ENCODE peak calls at places on chromosomes 6 and 20, in five cellular contexts. S is left lung; D is A673; W is CD8-positive, alpha-beta T cell; C is cardiac muscle cell. L is an unnamed sample.
A peak's percentile ranks its signal among the peaks of the same experiment; 100 is the strongest.

GRCh38 chr6:118889163-118889562 is 4.8 kb upstream of the ASF1A start:
- DNase-seq in S (no peak), D (no peak), C (no peak), W (no peak), L (no peak)

GRCh38 chr20:6055161-6055783 is 1.4 kb upstream of the LRRN4 start:
- DNase-seq in C (peak; percentile 85), S (no peak), D (no peak), W (no peak), L (no peak)

GRCh38 chr6:16335176-16335575 is 96.8 kb downstream of the GMPR start:
- DNase-seq in D (no peak), W (no peak), S (no peak), C (no peak), L (no peak)

GRCh38 chr6:6875818-6876470 is 231.8 kb upstream of the RREB1 start:
- DNase-seq in W (no peak), D (peak; percentile 40), S (no peak), C (no peak), L (no peak)

GRCh38 chr6:159832941-159833340 is 32.9 kb downstream of the PNLDC1 start:
- DNase-seq in W (no peak), C (no peak), D (no peak), S (no peak), L (peak; percentile 3)

GRCh38 chr6:160667854-160668481 is 3.9 kb upstream of the LPA start:
- DNase-seq in C (peak; percentile 2), S (no peak), D (peak; percentile 18), W (no peak), L (no peak)

GRCh38 chr20:16975682-16976081 is 227.5 kb downstream of the OTOR start:
- DNase-seq in W (no peak), C (no peak), D (no peak), S (peak; percentile 60), L (no peak)

GRCh38 chr6:110544472-110544871 is 68.1 kb upstream of the SLC22A16 start:
- DNase-seq in C (no peak), S (no peak), W (no peak), D (no peak), L (no peak)

GRCh38 chr6:41878246-41878645 is 16.9 kb downstream of the USP49 start:
- DNase-seq in D (no peak), S (no peak), W (no peak), C (no peak), L (no peak)

GRCh38 chr20:35404614-35405259 is 7.0 kb downstream of the UQCC1 start:
- DNase-seq in D (no peak), C (no peak), S (no peak), W (no peak), L (no peak)

GRCh38 chr20:44019638-44020335 is 105.1 kb downstream of the TOX2 start:
- DNase-seq in S (no peak), W (peak; percentile 59), D (no peak), C (no peak), L (no peak)

GRCh38 chr6:118488631-118489030 is 59.5 kb upstream of the PLN start:
- DNase-seq in C (no peak), S (no peak), D (no peak), W (no peak), L (no peak)

GRCh38 chr6:43286995-43287716 is 10.9 kb upstream of the SLC22A7 start:
- DNase-seq in W (no peak), C (peak; percentile 56), D (no peak), S (no peak), L (no peak)

GRCh38 chr6:118551063-118551672 is 3.1 kb downstream of the PLN start:
- DNase-seq in S (no peak), W (no peak), C (peak; percentile 64), D (peak; percentile 67), L (no peak)

GRCh38 chr6:6918216-6918983 is 189.4 kb upstream of the RREB1 start:
- DNase-seq in W (no peak), D (peak; percentile 40), C (no peak), S (no peak), L (no peak)

GRCh38 chr20:58150772-58151171 is 77.7 kb downstream of the ANKRD60 start:
- DNase-seq in D (no peak), W (no peak), C (peak; percentile 8), S (no peak), L (no peak)

GRCh38 chr6:45611502-45611901 is 233.8 kb upstream of the SUPT3H start:
- DNase-seq in S (no peak), C (no peak), W (no peak), D (no peak), L (no peak)

GRCh38 chr6:74690365-74690764 is 515.5 kb downstream of the COL12A1 start:
- DNase-seq in D (no peak), S (no peak), W (no peak), C (no peak), L (no peak)

GRCh38 chr6:25560851-25561250 is 91.2 kb upstream of the SCGN start:
- DNase-seq in W (no peak), C (no peak), D (no peak), S (no peak), L (no peak)

GRCh38 chr20:44537993-44538392 is 16.1 kb upstream of the SERINC3 start:
- DNase-seq in C (no peak), D (no peak), S (no peak), W (no peak), L (no peak)

GRCh38 chr20:7094438-7094997 is 327.0 kb downstream of the BMP2 start:
- DNase-seq in C (peak; percentile 73), W (no peak), D (peak; percentile 65), S (no peak), L (no peak)

GRCh38 chr20:49674383-49675352 is 39.0 kb downstream of the B4GALT5 start:
- DNase-seq in W (no peak), S (no peak), D (no peak), C (no peak), L (no peak)

GRCh38 chr20:33810885-33811762 is at the start of gene CHMP4B:
- DNase-seq in W (peak; percentile 99), C (peak; percentile 100), S (peak; percentile 99), D (peak; percentile 99), L (peak; percentile 100)

GRCh38 chr6:252775-253526 is 39.3 kb upstream of the DUSP22 start:
- DNase-seq in C (no peak), S (no peak), D (no peak), W (no peak), L (no peak)

GRCh38 chr6:108559097-108559883 is 1.4 kb upstream of the FOXO3 start:
- DNase-seq in D (peak; percentile 91), W (peak; percentile 90), C (peak; percentile 90), S (peak; percentile 99), L (peak; percentile 94)

GRCh38 chr20:58647814-58648501 is 3.1 kb upstream of the STX16 start:
- DNase-seq in D (no peak), S (no peak), W (no peak), C (no peak), L (no peak)

GRCh38 chr6:15615837-15616236 is 47.0 kb downstream of the DTNBP1 start:
- DNase-seq in C (no peak), W (no peak), S (no peak), D (no peak), L (no peak)

GRCh38 chr6:16674666-16675392 is 86.4 kb downstream of the ATXN1 start:
- DNase-seq in S (no peak), W (no peak), C (no peak), D (no peak), L (no peak)

GRCh38 chr20:39042279-39043150 is 80.4 kb downstream of the DHX35 start:
- DNase-seq in W (no peak), D (no peak), S (no peak), C (no peak), L (no peak)

GRCh38 chr20:47501117-47501482 is 587 bp upstream of the NCOA3 start:
- DNase-seq in W (no peak), C (no peak), S (no peak), D (no peak), L (no peak)

GRCh38 chr6:135535989-135536414 is 38.5 kb upstream of the AHI1 start:
- DNase-seq in D (peak; percentile 53), W (no peak), S (no peak), C (peak; percentile 53), L (no peak)

GRCh38 chr6:2890981-2891767 is 11.9 kb downstream of the SERPINB9 start:
- DNase-seq in C (no peak), S (no peak), W (no peak), D (no peak), L (no peak)

GRCh38 chr6:156774872-156775405 is 2.2 kb upstream of the ARID1B start:
- DNase-seq in W (no peak), D (peak; percentile 37), C (no peak), S (no peak), L (no peak)

GRCh38 chr6:43645613-43645964 is 753 bp downstream of the RSPH9 start:
- DNase-seq in D (no peak), W (no peak), S (no peak), C (no peak), L (no peak)

GRCh38 chr20:64115171-64115911 is 8.0 kb upstream of the NPBWR2 start:
- DNase-seq in W (peak; percentile 32), D (no peak), S (peak; percentile 53), C (no peak), L (no peak)

GRCh38 chr20:4455996-4456395 is 265.7 kb upstream of the PRND start:
- DNase-seq in W (no peak), S (no peak), C (no peak), D (no peak), L (no peak)

GRCh38 chr20:25030649-25031026 is 27.3 kb downstream of the ACSS1 start:
- DNase-seq in C (no peak), S (peak; percentile 45), D (no peak), W (no peak), L (no peak)

GRCh38 chr6:22306741-22307466 is 10.1 kb upstream of the PRL start:
- DNase-seq in W (no peak), S (no peak), C (no peak), D (no peak), L (no peak)

GRCh38 chr6:148892247-148892646 is 145.4 kb downstream of the UST start:
- DNase-seq in W (no peak), C (no peak), D (no peak), S (no peak), L (no peak)
- TF ChIP-seq CTCF in W (no peak), C (no peak), D (no peak), S (no peak), L (no peak)

GRCh38 chr6:154298297-154298696 is 58.3 kb downstream of the IPCEF1 start:
- DNase-seq in S (no peak), D (peak; percentile 27), C (no peak), W (no peak), L (no peak)
- H3K27ac ChIP-seq in S (peak overlapping the region; percentile 31), D (no peak overlapping the region), C (peak overlapping the region; percentile 89), W (no peak overlapping the region), L (no peak overlapping the region)

GRCh38 chr20:63028461-63028921 is 21.7 kb upstream of the BHLHE23 start:
- DNase-seq in C (no peak), D (no peak), S (peak; percentile 62), W (no peak), L (no peak)
- TF ChIP-seq CTCF in C (no peak), D (no peak), S (no peak), W (no peak), L (no peak)

DNA sequence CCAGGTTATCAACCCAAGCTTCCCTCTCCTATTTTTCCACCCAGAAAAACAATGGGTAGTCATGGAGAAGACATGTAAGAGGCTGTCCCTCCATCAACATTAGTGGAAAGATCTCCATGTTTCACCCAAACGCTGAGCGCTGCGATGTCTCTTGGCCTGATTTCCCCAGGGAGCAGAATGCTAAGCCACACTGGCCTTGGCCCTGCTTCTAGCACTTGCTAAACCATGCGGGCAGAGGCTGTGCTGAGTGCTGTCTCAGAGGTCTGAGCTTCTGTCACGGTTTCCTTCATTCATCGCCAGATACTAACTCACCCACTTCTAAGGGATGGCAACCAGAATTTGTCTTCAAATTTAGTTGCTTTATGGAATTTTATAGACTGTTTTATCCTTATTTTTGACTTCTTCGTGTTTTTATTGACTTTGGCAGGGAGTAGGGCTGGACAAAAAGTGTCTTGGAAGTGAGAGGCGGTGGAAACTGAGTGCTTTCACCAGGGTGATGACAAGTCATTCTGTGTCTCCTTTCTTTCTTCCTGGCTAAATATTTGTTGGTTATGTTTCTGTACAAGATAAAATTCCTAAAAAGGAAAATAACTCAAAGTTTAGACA is 181.4 kb upstream of the UST start:
- DNase-seq in W (no peak), D (no peak), C (no peak), S (no peak), L (no peak)
- H3K27ac ChIP-seq in W (no peak overlapping the region), D (no peak overlapping the region), C (no peak overlapping the region), S (no peak overlapping the region), L (peak overlapping the region; percentile 33)

L was measured in tibial artery.